ENCODE peak calls at places on chromosomes 1 and 21, in five cellular contexts. N, W, L, C and P are unnamed samples. For H3K4me1 and H3K9me3, the result is how much of the 10 kb centered on the place peaks cover.

GRCh38 chr1:56516539-56517252 is 62.7 kb downstream of the PLPP3 start:
- DNase-seq in L (peak), N (peak), W (peak), C (no peak), P (no peak)

GRCh38 chr1:52994658-52995057 is 67.4 kb upstream of the PODN start:
- DNase-seq in N (no peak), C (no peak), L (no peak), W (no peak), P (no peak)

GRCh38 chr1:206734499-206735142 is 36.0 kb upstream of the IL19 start:
- DNase-seq in W (no peak), N (peak), L (peak), C (no peak), P (peak)

GRCh38 chr1:202584707-202585590 is 125.3 kb downstream of the SYT2 start:
- DNase-seq in C (no peak), W (no peak), N (no peak), L (no peak), P (no peak)

GRCh38 chr1:36450270-36450918 is at the start of gene OSCP1:
- DNase-seq in C (peak), W (peak), L (peak), N (peak), P (peak)

GRCh38 chr1:60169206-60169605 is 95.6 kb upstream of the C1orf87 start:
- DNase-seq in L (no peak), N (no peak), W (no peak), C (no peak), P (no peak)

GRCh38 chr21:37937668-37938067 is 21.4 kb upstream of the KCNJ6 start:
- DNase-seq in C (no peak), W (no peak), N (no peak), L (no peak), P (no peak)

GRCh38 chr1:9717193-9718005 is 65.9 kb downstream of the PIK3CD start:
- DNase-seq in L (no peak), W (peak), C (peak), N (no peak), P (no peak)

GRCh38 chr1:228792601-228793000 is 57.3 kb downstream of the RHOU start:
- DNase-seq in N (no peak), W (no peak), L (no peak), C (no peak), P (no peak)

GRCh38 chr21:15282666-15283065 is 217.9 kb upstream of the NRIP1 start:
- DNase-seq in N (no peak), C (no peak), W (no peak), L (no peak), P (no peak)

DNA sequence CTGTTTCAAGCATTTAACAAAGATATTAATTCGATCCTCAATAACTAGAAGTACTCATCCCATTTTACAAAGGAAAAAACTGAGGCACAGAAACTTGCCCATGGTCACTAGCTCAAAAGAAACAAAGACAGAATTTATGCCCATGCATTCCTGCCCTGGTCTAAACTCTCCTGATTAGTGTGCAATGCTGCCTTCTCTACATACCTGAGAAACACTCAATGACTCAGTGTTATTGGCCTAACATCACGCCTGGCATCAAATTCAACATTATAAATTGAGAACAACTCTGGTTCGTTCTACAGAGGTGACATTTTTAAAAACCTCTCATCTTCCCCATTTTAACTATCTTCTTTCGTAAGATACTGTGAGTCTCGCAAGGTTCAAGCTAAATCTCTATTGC is 5.2 kb downstream of the APP start:
- DNase-seq in N (no peak), W (no peak), L (no peak), C (no peak), P (no peak)
- H3K4me1 ChIP-seq in N (under half), W (under half), L (half or more), C (under half), P (under half)

DNA sequence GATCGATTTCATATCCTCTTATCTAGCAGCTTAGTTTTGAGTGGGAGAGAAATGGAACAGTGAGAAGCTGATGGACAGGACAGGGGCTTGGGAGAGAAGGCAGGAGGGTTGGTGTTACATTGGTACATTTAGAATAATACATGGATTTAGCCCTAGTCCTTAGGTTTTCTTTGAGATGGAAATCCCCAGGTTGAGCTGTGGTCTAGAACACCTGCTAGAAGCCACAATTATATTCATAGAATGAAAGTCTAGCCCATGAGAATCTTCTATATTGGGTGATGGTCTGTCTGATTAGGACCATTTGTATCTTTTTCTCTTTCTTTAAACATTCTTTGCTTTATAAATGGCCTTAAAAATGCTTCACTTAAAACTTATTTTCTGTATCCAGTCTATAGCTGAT is 19.9 kb downstream of the CRNN start:
- DNase-seq in W (no peak), C (no peak), N (no peak), L (no peak), P (no peak)
- H3K9me3 ChIP-seq in W (under half), C (under half), N (under half), L (under half), P (under half)

GRCh38 chr21:36431252-36431651 is 46.1 kb downstream of the CHAF1B start:
- DNase-seq in W (no peak), C (no peak), N (no peak), L (no peak), P (no peak)

GRCh38 chr21:36430841-36431240 is 45.6 kb downstream of the CHAF1B start:
- DNase-seq in W (no peak), C (no peak), L (peak), N (no peak), P (no peak)

GRCh38 chr21:36427502-36427901 is 42.3 kb downstream of the CHAF1B start:
- DNase-seq in W (no peak), C (no peak), L (no peak), N (no peak), P (no peak)

GRCh38 chr21:36428789-36429671 is 43.8 kb downstream of the CHAF1B start:
- DNase-seq in W (no peak), N (no peak), C (no peak), L (no peak), P (no peak)

DNA sequence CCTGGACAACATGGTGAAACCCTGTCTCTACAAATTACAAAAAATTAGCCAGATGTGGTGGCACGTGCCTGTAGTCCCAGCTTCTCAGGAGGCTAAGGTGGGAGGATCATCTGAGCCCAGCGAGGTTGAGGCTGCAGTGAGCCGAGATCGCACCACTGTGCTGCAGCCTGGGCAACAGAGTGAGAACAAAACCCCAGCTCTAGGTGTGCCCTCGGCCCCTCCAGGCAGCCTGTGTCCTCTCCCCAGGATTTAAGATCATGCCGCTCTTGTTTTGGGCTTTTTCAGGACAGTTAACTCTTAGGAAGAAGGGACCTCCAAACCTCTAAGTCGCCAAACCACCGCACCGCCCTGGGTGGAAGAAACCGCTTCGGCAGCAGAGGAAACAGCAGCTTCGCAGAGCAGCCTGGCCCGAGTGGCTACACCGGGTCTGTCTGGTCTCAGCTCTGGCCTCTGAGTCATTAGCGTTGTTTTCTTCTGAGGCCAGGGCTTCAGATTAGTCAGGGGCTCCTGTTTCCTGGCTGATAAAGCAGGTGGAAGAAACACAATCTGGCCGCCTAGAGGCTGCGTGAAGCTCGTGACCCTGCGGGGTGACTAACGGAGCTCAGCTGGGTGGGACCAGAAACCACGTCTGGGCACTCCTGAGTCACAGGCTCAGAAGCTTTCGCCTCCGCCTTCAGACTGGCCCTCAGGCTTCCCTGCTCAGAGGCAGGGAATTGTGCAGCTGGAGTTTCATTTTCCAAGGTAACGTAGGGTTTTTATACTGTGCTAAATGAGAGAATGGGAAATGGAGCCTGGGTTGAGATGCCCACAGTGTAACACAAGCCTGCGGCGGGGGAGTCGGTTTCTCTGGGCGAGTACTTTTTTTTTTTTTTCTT is 44.7 kb downstream of the CHAF1B start:
- DNase-seq in W (peak), C (peak), L (peak), N (peak), P (peak)
- TF ChIP-seq CTCF in W (no peak), C (peak), L (peak), N (no peak), P (peak)

DNA sequence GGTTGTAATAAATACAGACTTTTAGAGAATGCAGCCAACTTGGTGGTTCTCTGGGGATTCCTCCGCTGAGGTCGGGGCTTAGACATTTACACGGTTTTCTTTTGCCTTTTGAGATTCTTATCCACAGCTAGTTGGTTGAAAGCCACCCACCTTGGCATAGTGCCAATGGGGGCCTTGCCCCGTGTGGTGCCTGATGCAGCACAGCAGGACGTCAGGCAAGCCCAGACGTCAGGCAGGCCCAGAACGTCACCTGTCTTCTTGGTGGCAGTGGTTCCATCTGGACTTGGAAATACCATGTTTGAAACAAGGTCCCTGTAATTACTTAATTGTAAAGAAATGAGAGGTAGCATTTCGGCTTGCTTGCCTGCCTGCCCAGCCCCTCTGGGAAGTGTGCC is 78.5 kb downstream of the GALNT2 start:
- DNase-seq in W (no peak), N (no peak), C (no peak), L (no peak), P (peak)
- H3K4me1 ChIP-seq in W (under half), N (under half), C (under half), L (half or more), P (under half)

GRCh38 chr21:27550258-27550657 is 583.4 kb upstream of the ADAMTS5 start:
- DNase-seq in W (no peak), L (no peak), C (no peak), N (no peak), P (no peak)

GRCh38 chr21:27561116-27561515 is 594.2 kb upstream of the ADAMTS5 start:
- DNase-seq in C (no peak), N (no peak), L (no peak), W (peak), P (no peak)

GRCh38 chr21:27555996-27556395 is 589.1 kb upstream of the ADAMTS5 start:
- DNase-seq in L (no peak), C (no peak), W (no peak), N (no peak), P (no peak)
- H3K9me3 ChIP-seq in L (under half), C (under half), W (under half), N (under half), P (under half)